ENCODE peak calls at places on chromosomes 12 and 14, in ten cellular contexts. D is IMR-90, H is esophagus squamous epithelium, O is pons, Q is T-cell, L is glutamatergic neuron, R is NCI-H2081, K is tibial artery, E is NCI-H774, A is astrocyte of the spinal cord. X is an unnamed sample.

GRCh38 chr14:78875031-78875430 is 704.9 kb downstream of the NRXN3 start:
- DNase-seq in D (no peak), H (no peak), O (no peak), Q (no peak), L (no peak), R (no peak), K (no peak), E (no peak), A (no peak), X (no peak)

GRCh38 chr14:91778217-91778616 is 46.3 kb upstream of the CATSPERB start:
- DNase-seq in D (peak; percentile 1), H (no peak), O (no peak), Q (no peak), L (no peak), R (no peak), K (no peak), E (no peak), A (no peak), X (no peak)

GRCh38 chr14:51643137-51643536 is 8.6 kb upstream of the FRMD6 start:
- DNase-seq in D (peak; percentile 79), H (no peak), O (no peak), Q (no peak), L (no peak), R (no peak), K (no peak), E (no peak), A (peak; percentile 68), X (no peak)

GRCh38 chr12:12007001-12007712 is 63.6 kb upstream of the BCL2L14 start:
- DNase-seq in D (peak; percentile 25), H (no peak), O (no peak), Q (no peak), L (no peak), R (no peak), K (no peak), E (no peak), A (peak; percentile 71), X (no peak)

GRCh38 chr12:47939009-47939601 is 24.3 kb upstream of the TMEM106C start:
- DNase-seq in D (no peak), H (no peak), O (no peak), Q (no peak), L (no peak), R (no peak), K (peak; percentile 16), E (no peak), A (no peak), X (no peak)

GRCh38 chr12:56221233-56221756 is 427 bp downstream of the RNF41 start:
- DNase-seq in D (peak; percentile 73), H (no peak), O (peak; percentile 36), Q (no peak), L (peak; percentile 49), R (no peak), K (peak; percentile 59), E (no peak), A (peak; percentile 75), X (no peak)

GRCh38 chr14:97618401-97618800 is 821.2 kb downstream of the VRK1 start:
- DNase-seq in D (no peak), H (no peak), O (no peak), Q (no peak), L (no peak), R (no peak), K (no peak), E (no peak), A (no peak), X (no peak)

GRCh38 chr12:24948452-24948815 is 467 bp downstream of the BCAT1 start:
- DNase-seq in D (peak; percentile 54), H (no peak), O (peak; percentile 35), Q (peak; percentile 1), L (no peak), R (peak; percentile 15), K (no peak), E (no peak), A (peak; percentile 50), X (peak; percentile 40)

GRCh38 chr12:32837974-32838373 is 58.6 kb downstream of the PKP2 start:
- DNase-seq in D (no peak), H (no peak), O (no peak), Q (no peak), L (no peak), R (no peak), K (no peak), E (no peak), A (no peak), X (no peak)

GRCh38 chr12:85829391-85829790 is 6.8 kb downstream of the RASSF9 start:
- DNase-seq in D (peak; percentile 46), H (no peak), O (no peak), Q (no peak), L (no peak), R (no peak), K (no peak), E (no peak), A (peak; percentile 49), X (no peak)

GRCh38 chr14:93962701-93963601 is 13.4 kb downstream of the ASB2 start:
- DNase-seq in D (peak; percentile 74), H (no peak), O (peak; percentile 55), Q (peak; percentile 58), L (no peak), R (no peak), K (no peak), E (no peak), A (no peak), X (peak; percentile 97)

GRCh38 chr12:54891717-54892478 is 37.6 kb downstream of the MUCL1 start:
- DNase-seq in D (no peak), H (no peak), O (no peak), Q (no peak), L (no peak), R (peak; percentile 75), K (no peak), E (peak; percentile 99), A (peak; percentile 13), X (no peak)

GRCh38 chr12:91877461-91878230 is 268.0 kb downstream of the BTG1 start:
- DNase-seq in D (no peak), H (no peak), O (no peak), Q (peak; percentile 57), L (no peak), R (no peak), K (no peak), E (no peak), A (no peak), X (peak; percentile 21)

GRCh38 chr12:12819752-12820311 is 6.7 kb downstream of the DDX47 start:
- DNase-seq in D (peak; percentile 96), H (no peak), O (no peak), Q (no peak), L (no peak), R (no peak), K (peak; percentile 48), E (no peak), A (peak; percentile 94), X (no peak)

GRCh38 chr14:103994535-103995184 is 52.3 kb upstream of the RD3L start:
- DNase-seq in D (peak; percentile 4), H (no peak), O (no peak), Q (no peak), L (no peak), R (no peak), K (no peak), E (no peak), A (no peak), X (no peak)

GRCh38 chr12:60266381-60266852 is 670.6 kb downstream of the SLC16A7 start:
- DNase-seq in D (peak; percentile 94), H (no peak), O (no peak), Q (no peak), L (no peak), R (no peak), K (no peak), E (no peak), A (peak; percentile 85), X (no peak)

X was measured in T-helper 2 cell.